ENCODE peak calls at places on chromosomes 2 and 18, in ten cellular contexts. Y, N, E, F, M, I, U, O, P and Q are unnamed samples.

GRCh38 chr2:61493523-61493942 is 22.6 kb upstream of the USP34 start:
- DNase-seq in O (peak; percentile 54), F (no peak), M (no peak), I (no peak), N (no peak), P (no peak), Y (peak; percentile 63), U (peak; percentile 47), E (no peak), Q (peak; percentile 52)

GRCh38 chr2:218896501-218897393 is 16.1 kb downstream of the WNT10A start:
- DNase-seq in Y (peak; percentile 76), O (peak; percentile 9), N (peak; percentile 78), M (no peak), E (peak; percentile 90), U (peak; percentile 91), P (no peak), F (peak; percentile 91), I (no peak), Q (no peak)

GRCh38 chr18:25464211-25464610 is 112.2 kb upstream of the ZNF521 start:
- DNase-seq in E (no peak), I (no peak), Y (no peak), O (peak; percentile 53), U (no peak), P (no peak), F (no peak), M (no peak), N (no peak), Q (peak; percentile 62)

GRCh38 chr2:128172191-128172590 is 81.2 kb downstream of the UGGT1 start:
- DNase-seq in U (no peak), P (no peak), E (no peak), N (no peak), F (no peak), I (no peak), M (no peak), Y (no peak), O (no peak), Q (peak; percentile 25)

GRCh38 chr18:10062292-10062940 is 148.6 kb downstream of the VAPA start:
- DNase-seq in P (no peak), N (no peak), E (no peak), F (no peak), O (no peak), U (no peak), I (no peak), M (no peak), Y (no peak), Q (no peak)

GRCh38 chr2:230052299-230052698 is 16.4 kb downstream of the SLC16A14 start:
- DNase-seq in P (no peak), F (no peak), Y (no peak), M (no peak), N (no peak), E (no peak), I (no peak), O (no peak), U (no peak), Q (peak; percentile 22)

GRCh38 chr2:197838036-197838435 is 33.6 kb downstream of the PLCL1 start:
- DNase-seq in N (no peak), E (no peak), F (no peak), U (peak; percentile 32), Y (no peak), P (peak; percentile 29), M (no peak), O (peak; percentile 62), I (no peak), Q (peak; percentile 70)

GRCh38 chr2:239181074-239181581 is 219.7 kb downstream of the HDAC4 start:
- DNase-seq in O (no peak), E (peak; percentile 65), N (no peak), U (no peak), P (no peak), M (no peak), I (no peak), F (no peak), Y (no peak), Q (no peak)